ENCODE peak calls at places on chromosomes 11 and 22, in nine cellular contexts. D is lung microvascular endothelial cell; S is naive thymus-derived CD8-positive, alpha-beta T cell; J is nephron progenitor cell; Z is stimulated activated CD4-positive, alpha-beta T cell treated with anti-CD3 and anti-CD28 coated beads, TNF-alpha, amount 100 ng/mL, for 24 hours; B is NCI-H2081; M is fibroblast of pulmonary artery; E is activated T-cell treated with anti-CD3 and anti-CD28 coated beads for 1 hour; U is naive thymus-derived CD4-positive, alpha-beta T cell. I is an unnamed sample.
A peak's percentile ranks its signal among the peaks of the same experiment; 100 is the strongest.

GRCh38 chr11:118928870-118929495 is 3.3 kb upstream of the BCL9L start:
- DNase-seq in D (peak; percentile 57), S (no peak), J (peak; percentile 67), Z (no peak), B (peak; percentile 70), M (peak; percentile 59), E (no peak), U (no peak), I (peak; percentile 79)

GRCh38 chr11:9787981-9788521 is 124.2 kb downstream of the SWAP70 start:
- DNase-seq in D (peak; percentile 29), S (no peak), J (no peak), Z (no peak), B (peak; percentile 14), M (peak; percentile 77), E (no peak), U (no peak), I (no peak)

GRCh38 chr22:27257987-27258386 is 543.6 kb downstream of the MN1 start:
- DNase-seq in D (no peak), S (no peak), J (no peak), Z (no peak), B (no peak), M (no peak), E (no peak), U (no peak), I (no peak)

GRCh38 chr11:119318240-119319135 is 1.6 kb upstream of the MCAM start:
- DNase-seq in D (peak; percentile 80), S (peak; percentile 20), J (no peak), Z (no peak), B (no peak), M (peak; percentile 79), E (no peak), U (no peak), I (peak; percentile 81)

GRCh38 chr11:128206476-128206875 is 380.9 kb downstream of the ETS1 start:
- DNase-seq in D (no peak), S (no peak), J (no peak), Z (no peak), B (no peak), M (no peak), E (no peak), U (no peak), I (no peak)

GRCh38 chr22:36998620-36999351 is 20.5 kb downstream of the TST start:
- DNase-seq in D (no peak), S (no peak), J (no peak), Z (no peak), B (no peak), M (no peak), E (no peak), U (no peak), I (no peak)

GRCh38 chr22:25702046-25702445 is 39.9 kb upstream of the MYO18B start:
- DNase-seq in D (peak; percentile 5), S (no peak), J (no peak), Z (no peak), B (peak; percentile 25), M (peak; percentile 55), E (no peak), U (no peak), I (peak; percentile 29)

GRCh38 chr22:36294801-36295200 is 41.9 kb downstream of the APOL1 start:
- DNase-seq in D (no peak), S (no peak), J (no peak), Z (no peak), B (no peak), M (no peak), E (no peak), U (no peak), I (no peak)

I was measured in endothelial cell of umbilical vein.